ENCODE peak calls at places on chromosomes 12 and 14, in four cellular contexts. Z, N, D and G are unnamed samples.

GRCh38 chr12:34402228-34402898 is 380.1 kb downstream of the ALG10 start:
- DNase-seq in D (no peak), Z (peak; percentile 1), N (peak; percentile 1), G (peak; percentile 8)

GRCh38 chr14:68476965-68477455 is 315.9 kb downstream of the ZFP36L1 start:
- DNase-seq in N (no peak), D (no peak), Z (no peak), G (no peak)

GRCh38 chr12:102965281-102966155 is 8.0 kb downstream of the ASCL1 start:
- DNase-seq in Z (no peak), N (no peak), D (no peak), G (no peak)

GRCh38 chr14:68076451-68076850 is 256.9 kb downstream of the RAD51B start:
- DNase-seq in Z (no peak), N (no peak), D (no peak), G (no peak)

GRCh38 chr14:59819446-59820088 is 51.0 kb downstream of the RTN1 start:
- DNase-seq in Z (no peak), N (no peak), D (no peak), G (no peak)

GRCh38 chr12:124422142-124422569 is 127.3 kb downstream of the RFLNA start:
- DNase-seq in D (no peak), N (no peak), Z (peak; percentile 24), G (peak; percentile 71)

GRCh38 chr12:32893458-32893857 is 3.1 kb downstream of the PKP2 start:
- DNase-seq in D (no peak), Z (no peak), N (no peak), G (no peak)

GRCh38 chr14:64410084-64410774 is 22.1 kb downstream of the MTHFD1 start:
- DNase-seq in Z (no peak), D (no peak), N (no peak), G (no peak)

GRCh38 chr14:24960816-24961215 is 89.1 kb downstream of the STXBP6 start:
- DNase-seq in N (no peak), Z (no peak), D (no peak), G (no peak)

GRCh38 chr12:22904485-22904884 is 279.5 kb downstream of the ETNK1 start:
- DNase-seq in D (no peak), N (no peak), Z (no peak), G (no peak)

GRCh38 chr14:65549429-65549828 is 136.9 kb downstream of the FUT8 start:
- DNase-seq in N (no peak), Z (no peak), D (no peak), G (no peak)

GRCh38 chr14:99729991-99730875 is 46.1 kb downstream of the CYP46A1 start:
- DNase-seq in D (no peak), Z (peak; percentile 93), N (peak; percentile 72), G (peak; percentile 78)

GRCh38 chr12:9701380-9702154 is 31.3 kb downstream of the CLECL1 start:
- DNase-seq in D (no peak), N (no peak), Z (no peak), G (no peak)

GRCh38 chr14:60648169-60648933 is 926 bp downstream of the SIX1 start:
- DNase-seq in D (no peak), Z (peak; percentile 63), N (peak; percentile 62), G (no peak)

GRCh38 chr12:131808744-131809371 is 19.3 kb upstream of the MMP17 start:
- DNase-seq in N (peak; percentile 48), Z (peak; percentile 79), D (no peak), G (no peak)

GRCh38 chr12:32273063-32273521 is 126.3 kb upstream of the FGD4 start:
- DNase-seq in N (no peak), Z (no peak), D (no peak), G (no peak)

GRCh38 chr14:32469388-32470160 is 140.5 kb downstream of the AKAP6 start:
- DNase-seq in Z (no peak), D (peak; percentile 47), N (no peak), G (no peak)

GRCh38 chr12:21607701-21608100 is 3.1 kb upstream of the GYS2 start:
- DNase-seq in Z (no peak), D (peak; percentile 2), N (no peak), G (no peak)